ENCODE peak calls at places on chromosomes 3 and 15, in four cellular contexts. One of them, this sample, is unnamed.

GRCh38 chr3:69379661-69380060 is 6.2 kb downstream of the FRMD4B start:
- DNase-seq in EH: no peak
- DNase-seq in neural crest cell: no peak
- DNase-seq in sciatic nerve: no peak
- DNase-seq in this sample: no peak

GRCh38 chr3:160981217-160981938 is 123.8 kb downstream of the B3GALNT1 start:
- DNase-seq in EH: peak
- DNase-seq in neural crest cell: no peak
- DNase-seq in sciatic nerve: no peak
- DNase-seq in this sample: no peak

GRCh38 chr15:69359724-69360123 is 54.4 kb upstream of the KIF23 start:
- DNase-seq in EH: peak
- DNase-seq in sciatic nerve: no peak
- DNase-seq in neural crest cell: no peak
- DNase-seq in this sample: no peak

GRCh38 chr3:193594946-193595689 is 2.1 kb downstream of the OPA1 start:
- DNase-seq in EH: peak
- DNase-seq in neural crest cell: no peak
- DNase-seq in sciatic nerve: no peak
- DNase-seq in this sample: no peak

GRCh38 chr15:91165850-91166249 is 65.8 kb downstream of the SV2B start:
- DNase-seq in neural crest cell: no peak
- DNase-seq in sciatic nerve: no peak
- DNase-seq in EH: no peak
- DNase-seq in this sample: no peak

GRCh38 chr3:57382933-57383332 is 90.4 kb upstream of the ASB14 start:
- DNase-seq in EH: peak
- DNase-seq in neural crest cell: no peak
- DNase-seq in sciatic nerve: no peak
- DNase-seq in this sample: no peak

GRCh38 chr3:116299646-116300081 is 145.6 kb downstream of the LSAMP start:
- DNase-seq in EH: no peak
- DNase-seq in sciatic nerve: no peak
- DNase-seq in neural crest cell: no peak
- DNase-seq in this sample: no peak

GRCh38 chr3:141308588-141309218 is 59.6 kb upstream of the ZBTB38 start:
- DNase-seq in EH: peak
- DNase-seq in neural crest cell: peak
- DNase-seq in sciatic nerve: no peak
- DNase-seq in this sample: no peak

GRCh38 chr15:64681424-64682024 is 93.9 kb downstream of the RBPMS2 start:
- DNase-seq in neural crest cell: peak
- DNase-seq in EH: peak
- DNase-seq in sciatic nerve: no peak
- DNase-seq in this sample: no peak

GRCh38 chr3:123522666-123523412 is 62.0 kb downstream of the HACD2 start:
- DNase-seq in sciatic nerve: no peak
- DNase-seq in neural crest cell: no peak
- DNase-seq in EH: no peak
- DNase-seq in this sample: no peak

GRCh38 chr3:128550113-128550440 is 57.1 kb upstream of the GATA2 start:
- DNase-seq in neural crest cell: no peak
- DNase-seq in EH: no peak
- DNase-seq in sciatic nerve: no peak
- DNase-seq in this sample: no peak

This sample was measured in mesenteric fat pad.